ENCODE peak calls at places on chromosome 5, in eight cellular contexts. One of them, this sample, is unnamed.
A peak's percentile ranks its signal among the peaks of the same experiment; 100 is the strongest.

GRCh38 chr5:78243639-78244038 is 50.9 kb downstream of the AP3B1 start:
- DNase-seq in GM12864: no peak
- DNase-seq in stimulated activated CD4-positive, alpha-beta T cell treated with anti-CD3 and anti-CD28 coated beads, Interleukin-2, amount 100 ng/mL, for 48 hours: no peak
- DNase-seq in cardiac fibroblast: peak; percentile 78
- DNase-seq in HEK293T: no peak
- DNase-seq in OCI-M1: no peak
- DNase-seq in A549: no peak
- DNase-seq in GM12891: no peak
- DNase-seq in this sample: no peak

GRCh38 chr5:72065751-72066255 is 41.5 kb upstream of the MAP1B start:
- DNase-seq in GM12864: no peak
- DNase-seq in stimulated activated CD4-positive, alpha-beta T cell treated with anti-CD3 and anti-CD28 coated beads, Interleukin-2, amount 100 ng/mL, for 48 hours: no peak
- DNase-seq in cardiac fibroblast: peak; percentile 32
- DNase-seq in HEK293T: peak; percentile 20
- DNase-seq in OCI-M1: no peak
- DNase-seq in A549: peak; percentile 23
- DNase-seq in GM12891: no peak
- DNase-seq in this sample: no peak

GRCh38 chr5:147921134-147921533 is 14.8 kb upstream of the C5orf46 start:
- DNase-seq in GM12864: no peak
- DNase-seq in stimulated activated CD4-positive, alpha-beta T cell treated with anti-CD3 and anti-CD28 coated beads, Interleukin-2, amount 100 ng/mL, for 48 hours: no peak
- DNase-seq in cardiac fibroblast: no peak
- DNase-seq in HEK293T: no peak
- DNase-seq in OCI-M1: peak; percentile 64
- DNase-seq in A549: no peak
- DNase-seq in GM12891: no peak
- DNase-seq in this sample: no peak

GRCh38 chr5:178265746-178266145 is 33.1 kb upstream of the PHYKPL start:
- DNase-seq in GM12864: no peak
- DNase-seq in stimulated activated CD4-positive, alpha-beta T cell treated with anti-CD3 and anti-CD28 coated beads, Interleukin-2, amount 100 ng/mL, for 48 hours: no peak
- DNase-seq in cardiac fibroblast: no peak
- DNase-seq in HEK293T: no peak
- DNase-seq in OCI-M1: no peak
- DNase-seq in A549: no peak
- DNase-seq in GM12891: no peak
- DNase-seq in this sample: no peak

GRCh38 chr5:116038817-116039216 is 6.5 kb downstream of the ARL14EPL start:
- DNase-seq in GM12864: peak; percentile 34
- DNase-seq in stimulated activated CD4-positive, alpha-beta T cell treated with anti-CD3 and anti-CD28 coated beads, Interleukin-2, amount 100 ng/mL, for 48 hours: no peak
- DNase-seq in cardiac fibroblast: no peak
- DNase-seq in HEK293T: no peak
- DNase-seq in OCI-M1: no peak
- DNase-seq in A549: no peak
- DNase-seq in GM12891: no peak
- DNase-seq in this sample: no peak

GRCh38 chr5:177312649-177313181 is 1.0 kb upstream of the MXD3 start:
- DNase-seq in GM12864: no peak
- DNase-seq in stimulated activated CD4-positive, alpha-beta T cell treated with anti-CD3 and anti-CD28 coated beads, Interleukin-2, amount 100 ng/mL, for 48 hours: no peak
- DNase-seq in cardiac fibroblast: no peak
- DNase-seq in HEK293T: peak; percentile 35
- DNase-seq in OCI-M1: peak; percentile 81
- DNase-seq in A549: peak; percentile 65
- DNase-seq in GM12891: no peak
- DNase-seq in this sample: no peak

GRCh38 chr5:41120600-41120999 is 49.5 kb upstream of the MROH2B start:
- DNase-seq in GM12864: no peak
- DNase-seq in stimulated activated CD4-positive, alpha-beta T cell treated with anti-CD3 and anti-CD28 coated beads, Interleukin-2, amount 100 ng/mL, for 48 hours: no peak
- DNase-seq in cardiac fibroblast: no peak
- DNase-seq in HEK293T: no peak
- DNase-seq in OCI-M1: no peak
- DNase-seq in A549: no peak
- DNase-seq in GM12891: no peak
- DNase-seq in this sample: no peak

GRCh38 chr5:156052697-156053455 is 274.1 kb upstream of the SGCD start:
- DNase-seq in GM12864: no peak
- DNase-seq in stimulated activated CD4-positive, alpha-beta T cell treated with anti-CD3 and anti-CD28 coated beads, Interleukin-2, amount 100 ng/mL, for 48 hours: no peak
- DNase-seq in cardiac fibroblast: no peak
- DNase-seq in HEK293T: no peak
- DNase-seq in OCI-M1: no peak
- DNase-seq in A549: no peak
- DNase-seq in GM12891: no peak
- DNase-seq in this sample: no peak

GRCh38 chr5:96476654-96477053 is 43.6 kb upstream of the PCSK1 start:
- DNase-seq in GM12864: no peak
- DNase-seq in stimulated activated CD4-positive, alpha-beta T cell treated with anti-CD3 and anti-CD28 coated beads, Interleukin-2, amount 100 ng/mL, for 48 hours: no peak
- DNase-seq in cardiac fibroblast: peak; percentile 45
- DNase-seq in HEK293T: no peak
- DNase-seq in OCI-M1: no peak
- DNase-seq in A549: no peak
- DNase-seq in GM12891: no peak
- DNase-seq in this sample: no peak

GRCh38 chr5:56025303-56025885 is 30.6 kb upstream of the IL6ST start:
- DNase-seq in GM12864: no peak
- DNase-seq in stimulated activated CD4-positive, alpha-beta T cell treated with anti-CD3 and anti-CD28 coated beads, Interleukin-2, amount 100 ng/mL, for 48 hours: no peak
- DNase-seq in cardiac fibroblast: peak; percentile 15
- DNase-seq in HEK293T: no peak
- DNase-seq in OCI-M1: no peak
- DNase-seq in A549: peak; percentile 86
- DNase-seq in GM12891: no peak
- DNase-seq in this sample: no peak

GRCh38 chr5:179827684-179828083 is 7.0 kb downstream of the SQSTM1 start:
- DNase-seq in GM12864: no peak
- DNase-seq in stimulated activated CD4-positive, alpha-beta T cell treated with anti-CD3 and anti-CD28 coated beads, Interleukin-2, amount 100 ng/mL, for 48 hours: peak; percentile 51
- DNase-seq in cardiac fibroblast: no peak
- DNase-seq in HEK293T: no peak
- DNase-seq in OCI-M1: peak; percentile 28
- DNase-seq in A549: no peak
- DNase-seq in GM12891: no peak
- DNase-seq in this sample: no peak

GRCh38 chr5:158456756-158457155 is 597.8 kb upstream of the CLINT1 start:
- DNase-seq in GM12864: no peak
- DNase-seq in stimulated activated CD4-positive, alpha-beta T cell treated with anti-CD3 and anti-CD28 coated beads, Interleukin-2, amount 100 ng/mL, for 48 hours: no peak
- DNase-seq in cardiac fibroblast: peak; percentile 67
- DNase-seq in HEK293T: no peak
- DNase-seq in OCI-M1: no peak
- DNase-seq in A549: peak; percentile 7
- DNase-seq in GM12891: no peak
- DNase-seq in this sample: no peak

GRCh38 chr5:76709762-76710161 is 6.2 kb upstream of the F2R start:
- DNase-seq in GM12864: no peak
- DNase-seq in stimulated activated CD4-positive, alpha-beta T cell treated with anti-CD3 and anti-CD28 coated beads, Interleukin-2, amount 100 ng/mL, for 48 hours: no peak
- DNase-seq in cardiac fibroblast: peak; percentile 71
- DNase-seq in HEK293T: no peak
- DNase-seq in OCI-M1: no peak
- DNase-seq in A549: no peak
- DNase-seq in GM12891: no peak
- DNase-seq in this sample: no peak

GRCh38 chr5:73963021-73963420 is 337.0 kb downstream of the ARHGEF28 start:
- DNase-seq in GM12864: no peak
- DNase-seq in stimulated activated CD4-positive, alpha-beta T cell treated with anti-CD3 and anti-CD28 coated beads, Interleukin-2, amount 100 ng/mL, for 48 hours: no peak
- DNase-seq in cardiac fibroblast: peak; percentile 52
- DNase-seq in HEK293T: no peak
- DNase-seq in OCI-M1: no peak
- DNase-seq in A549: no peak
- DNase-seq in GM12891: no peak
- DNase-seq in this sample: no peak

GRCh38 chr5:143008809-143009521 is 238.8 kb downstream of the ARHGAP26 start:
- DNase-seq in GM12864: peak; percentile 73
- DNase-seq in stimulated activated CD4-positive, alpha-beta T cell treated with anti-CD3 and anti-CD28 coated beads, Interleukin-2, amount 100 ng/mL, for 48 hours: peak; percentile 45
- DNase-seq in cardiac fibroblast: peak; percentile 74
- DNase-seq in HEK293T: no peak
- DNase-seq in OCI-M1: peak; percentile 61
- DNase-seq in A549: no peak
- DNase-seq in GM12891: no peak
- DNase-seq in this sample: no peak

GRCh38 chr5:174625591-174626365 is 98.6 kb upstream of the MSX2 start:
- DNase-seq in GM12864: no peak
- DNase-seq in stimulated activated CD4-positive, alpha-beta T cell treated with anti-CD3 and anti-CD28 coated beads, Interleukin-2, amount 100 ng/mL, for 48 hours: no peak
- DNase-seq in cardiac fibroblast: peak; percentile 17
- DNase-seq in HEK293T: no peak
- DNase-seq in OCI-M1: no peak
- DNase-seq in A549: no peak
- DNase-seq in GM12891: no peak
- DNase-seq in this sample: peak; percentile 20

GRCh38 chr5:96157841-96158291 is 196.2 kb upstream of the ELL2 start:
- DNase-seq in GM12864: no peak
- DNase-seq in stimulated activated CD4-positive, alpha-beta T cell treated with anti-CD3 and anti-CD28 coated beads, Interleukin-2, amount 100 ng/mL, for 48 hours: no peak
- DNase-seq in cardiac fibroblast: no peak
- DNase-seq in HEK293T: no peak
- DNase-seq in OCI-M1: no peak
- DNase-seq in A549: peak; percentile 40
- DNase-seq in GM12891: no peak
- DNase-seq in this sample: no peak

GRCh38 chr5:137666109-137666850 is 69.6 kb downstream of the KLHL3 start:
- DNase-seq in GM12864: peak; percentile 43
- DNase-seq in stimulated activated CD4-positive, alpha-beta T cell treated with anti-CD3 and anti-CD28 coated beads, Interleukin-2, amount 100 ng/mL, for 48 hours: peak; percentile 4
- DNase-seq in cardiac fibroblast: peak; percentile 46
- DNase-seq in HEK293T: no peak
- DNase-seq in OCI-M1: peak; percentile 87
- DNase-seq in A549: no peak
- DNase-seq in GM12891: peak; percentile 43
- DNase-seq in this sample: no peak

GRCh38 chr5:124773291-124774001 is 27.0 kb upstream of the ZNF608 start:
- DNase-seq in GM12864: no peak
- DNase-seq in stimulated activated CD4-positive, alpha-beta T cell treated with anti-CD3 and anti-CD28 coated beads, Interleukin-2, amount 100 ng/mL, for 48 hours: no peak
- DNase-seq in cardiac fibroblast: no peak
- DNase-seq in HEK293T: no peak
- DNase-seq in OCI-M1: no peak
- DNase-seq in A549: no peak
- DNase-seq in GM12891: no peak
- DNase-seq in this sample: no peak

GRCh38 chr5:143147918-143148317 is 255.6 kb downstream of the NR3C1 start:
- DNase-seq in GM12864: no peak
- DNase-seq in stimulated activated CD4-positive, alpha-beta T cell treated with anti-CD3 and anti-CD28 coated beads, Interleukin-2, amount 100 ng/mL, for 48 hours: no peak
- DNase-seq in cardiac fibroblast: no peak
- DNase-seq in HEK293T: no peak
- DNase-seq in OCI-M1: no peak
- DNase-seq in A549: no peak
- DNase-seq in GM12891: no peak
- DNase-seq in this sample: no peak

GRCh38 chr5:1516615-1517601 is 6.9 kb downstream of the LPCAT1 start:
- DNase-seq in GM12864: no peak
- DNase-seq in stimulated activated CD4-positive, alpha-beta T cell treated with anti-CD3 and anti-CD28 coated beads, Interleukin-2, amount 100 ng/mL, for 48 hours: no peak
- DNase-seq in cardiac fibroblast: peak; percentile 62
- DNase-seq in HEK293T: no peak
- DNase-seq in OCI-M1: no peak
- DNase-seq in A549: peak; percentile 48
- DNase-seq in GM12891: no peak
- DNase-seq in this sample: peak; percentile 65

GRCh38 chr5:179251276-179251969 is 93.8 kb downstream of the ADAMTS2 start:
- DNase-seq in GM12864: no peak
- DNase-seq in stimulated activated CD4-positive, alpha-beta T cell treated with anti-CD3 and anti-CD28 coated beads, Interleukin-2, amount 100 ng/mL, for 48 hours: no peak
- DNase-seq in cardiac fibroblast: no peak
- DNase-seq in HEK293T: no peak
- DNase-seq in OCI-M1: no peak
- DNase-seq in A549: no peak
- DNase-seq in GM12891: no peak
- DNase-seq in this sample: peak; percentile 53

GRCh38 chr5:161167001-161167765 is 315.2 kb upstream of the ATP10B start:
- DNase-seq in GM12864: no peak
- DNase-seq in stimulated activated CD4-positive, alpha-beta T cell treated with anti-CD3 and anti-CD28 coated beads, Interleukin-2, amount 100 ng/mL, for 48 hours: no peak
- DNase-seq in cardiac fibroblast: no peak
- DNase-seq in HEK293T: no peak
- DNase-seq in OCI-M1: peak; percentile 14
- DNase-seq in A549: no peak
- DNase-seq in GM12891: no peak
- DNase-seq in this sample: no peak

GRCh38 chr5:55895276-55895675 is 44.1 kb downstream of the IL31RA start:
- DNase-seq in GM12864: no peak
- DNase-seq in stimulated activated CD4-positive, alpha-beta T cell treated with anti-CD3 and anti-CD28 coated beads, Interleukin-2, amount 100 ng/mL, for 48 hours: no peak
- DNase-seq in cardiac fibroblast: no peak
- DNase-seq in HEK293T: no peak
- DNase-seq in OCI-M1: no peak
- DNase-seq in A549: no peak
- DNase-seq in GM12891: no peak
- DNase-seq in this sample: no peak